ENCODE peak calls at places on chromosomes 5 and 9, in four cellular contexts. T is Karpas-422, E is aorta, Z is PC-3. R is an unnamed sample.

GRCh38 chr5:12870870-12871539 is 966.8 kb upstream of the CTNND2 start:
- DNase-seq in E (no peak), T (no peak), Z (no peak), R (no peak)

GRCh38 chr5:61301820-61302563 is 30.1 kb upstream of the ZSWIM6 start:
- DNase-seq in Z (peak; percentile 94), T (no peak), E (peak; percentile 88), R (peak; percentile 90)

GRCh38 chr9:88532320-88532719 is 2.7 kb upstream of the NXNL2 start:
- DNase-seq in E (no peak), T (no peak), Z (no peak), R (no peak)

GRCh38 chr9:93107151-93107824 is 11.3 kb downstream of the CARD19 start:
- DNase-seq in Z (no peak), T (no peak), E (peak; percentile 35), R (no peak)

GRCh38 chr9:86563350-86563749 is 209.1 kb upstream of the TUT7 start:
- DNase-seq in Z (peak; percentile 47), T (no peak), E (no peak), R (no peak)

GRCh38 chr9:115604831-115605483 is 487.0 kb upstream of the TNC start:
- DNase-seq in Z (peak; percentile 91), T (no peak), E (no peak), R (peak; percentile 28)

GRCh38 chr5:1032551-1033027 is 24.0 kb downstream of the NKD2 start:
- DNase-seq in E (peak; percentile 54), Z (no peak), T (no peak), R (no peak)

GRCh38 chr9:94210616-94211603 is 48.2 kb upstream of the ZNF169 start:
- DNase-seq in Z (peak; percentile 31), E (no peak), T (peak; percentile 34), R (no peak)

GRCh38 chr5:1004598-1005361 is 3.8 kb upstream of the NKD2 start:
- DNase-seq in E (peak; percentile 92), Z (peak; percentile 55), T (no peak), R (no peak)

GRCh38 chr9:116074658-116075057 is 78.9 kb upstream of the PAPPA start:
- DNase-seq in Z (peak; percentile 56), T (no peak), E (no peak), R (no peak)

GRCh38 chr9:87498816-87499454 is 1.3 kb downstream of the DAPK1 start:
- DNase-seq in Z (no peak), E (no peak), T (no peak), R (peak; percentile 55)

GRCh38 chr5:16453609-16454008 is 12.0 kb downstream of the ZNF622 start:
- DNase-seq in Z (no peak), T (no peak), E (no peak), R (no peak)
- H3K36me3 ChIP-seq in Z (peaks cover 84% of the 10 kb centered on the region), T (peaks cover 74% of the 10 kb centered on the region), E (peaks cover 13% of the 10 kb centered on the region), R (peaks cover 11% of the 10 kb centered on the region)

GRCh38 chr5:115457574-115457973 is 87.0 kb downstream of the FEM1C start:
- DNase-seq in E (no peak), Z (no peak), T (no peak), R (no peak)
- H3K4me1 ChIP-seq in E (no peaks in the 10 kb centered on the region), Z (peaks cover 57% of the 10 kb centered on the region), T (peaks cover 3% of the 10 kb centered on the region), R (peaks cover 13% of the 10 kb centered on the region)

GRCh38 chr5:177484902-177485549 is 11.6 kb upstream of the DBN1 start:
- DNase-seq in Z (peak; percentile 1), E (no peak), T (no peak), R (no peak)
- H3K36me3 ChIP-seq in Z (peaks cover 26% of the 10 kb centered on the region), E (peaks cover 14% of the 10 kb centered on the region), T (peaks cover 16% of the 10 kb centered on the region), R (peaks cover 50% of the 10 kb centered on the region)

GRCh38 chr9:70390922-70391321 is 23.5 kb downstream of the KLF9 start:
- DNase-seq in T (no peak), E (no peak), Z (no peak), R (no peak)
- H3K4me1 ChIP-seq in T (no peaks in the 10 kb centered on the region), E (peaks cover 10% of the 10 kb centered on the region), Z (no peaks in the 10 kb centered on the region), R (no peaks in the 10 kb centered on the region)

GRCh38 chr9:83651558-83651957 is 28.6 kb downstream of the IDNK start:
- DNase-seq in T (no peak), E (no peak), Z (no peak), R (no peak)
- H3K36me3 ChIP-seq in T (peaks cover 46% of the 10 kb centered on the region), E (peaks cover 4% of the 10 kb centered on the region), Z (peaks cover 29% of the 10 kb centered on the region), R (peaks cover 62% of the 10 kb centered on the region)

DNA sequence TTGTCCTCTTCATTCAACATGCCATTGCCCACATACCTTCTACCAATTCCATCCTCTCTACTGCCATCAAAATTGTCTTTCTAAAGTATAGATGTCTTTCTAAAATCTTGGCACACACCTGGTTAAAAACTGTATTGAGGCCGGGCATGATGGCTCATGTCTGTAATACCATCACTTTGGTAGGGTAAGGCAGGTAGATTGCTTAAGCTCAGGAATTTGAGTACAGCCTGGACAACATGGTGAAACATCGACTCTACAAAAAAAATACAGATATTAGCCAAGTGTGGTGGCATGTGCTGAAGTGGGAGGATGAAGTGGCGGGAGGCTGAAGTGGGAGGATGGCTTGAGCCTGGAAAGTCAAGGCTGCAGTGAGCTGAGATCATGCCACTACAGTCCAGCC is 412.1 kb downstream of the TMEM38B start:
- DNase-seq in T (no peak), Z (no peak), E (no peak), R (no peak)
- H3K4me1 ChIP-seq in T (peaks cover 6% of the 10 kb centered on the region), Z (no peaks in the 10 kb centered on the region), E (no peaks in the 10 kb centered on the region), R (peaks cover 6% of the 10 kb centered on the region)

GRCh38 chr5:146463446-146463845 is 16.3 kb downstream of the TCERG1 start:
- DNase-seq in E (no peak), T (no peak), Z (no peak), R (no peak)
- H3K36me3 ChIP-seq in E (peaks cover 7% of the 10 kb centered on the region), T (peaks cover 74% of the 10 kb centered on the region), Z (peaks cover 83% of the 10 kb centered on the region), R (peaks cover 81% of the 10 kb centered on the region)

GRCh38 chr9:3880851-3881250 is 355.1 kb upstream of the RFX3 start:
- DNase-seq in Z (peak; percentile 87), T (no peak), E (no peak), R (no peak)

GRCh38 chr9:3876553-3876952 is 350.8 kb upstream of the RFX3 start:
- DNase-seq in E (no peak), T (no peak), Z (no peak), R (no peak)

GRCh38 chr9:3879731-3880493 is 354.1 kb upstream of the RFX3 start:
- DNase-seq in T (no peak), E (no peak), Z (peak; percentile 60), R (peak; percentile 59)

GRCh38 chr9:3875371-3876132 is 349.8 kb upstream of the RFX3 start:
- DNase-seq in Z (peak; percentile 97), E (no peak), T (no peak), R (no peak)

DNA sequence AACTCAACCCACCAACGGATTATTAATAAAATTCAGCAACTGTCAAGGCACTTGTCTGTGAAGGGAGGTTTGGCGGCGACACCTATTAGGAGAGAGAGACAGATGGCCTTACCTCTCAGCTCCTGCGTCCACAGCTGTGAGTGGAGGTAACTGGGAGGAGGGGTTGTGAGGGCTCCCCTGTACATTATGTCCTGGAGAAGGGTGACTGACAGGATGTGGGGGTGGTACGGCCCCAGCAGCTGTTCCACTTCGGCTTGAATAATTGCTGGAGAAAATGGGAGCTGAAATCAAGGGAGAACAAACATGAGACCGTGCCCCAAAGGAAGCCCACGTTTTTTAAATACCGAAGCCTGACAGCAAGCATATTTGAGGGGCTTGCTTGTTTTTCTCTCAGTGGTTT is 353.5 kb upstream of the RFX3 start:
- DNase-seq in Z (no peak), T (no peak), E (no peak), R (peak; percentile 72)
- H3K4me1 ChIP-seq in Z (peaks cover 42% of the 10 kb centered on the region), T (no peaks in the 10 kb centered on the region), E (peaks cover 4% of the 10 kb centered on the region), R (peaks cover 19% of the 10 kb centered on the region)

GRCh38 chr5:72892846-72893245 is 63.0 kb upstream of the FCHO2 start:
- DNase-seq in Z (peak; percentile 25), T (no peak), E (no peak), R (no peak)
- H3K36me3 ChIP-seq in Z (peaks cover 71% of the 10 kb centered on the region), T (peaks cover 67% of the 10 kb centered on the region), E (no peaks in the 10 kb centered on the region), R (peaks cover 97% of the 10 kb centered on the region)

DNA sequence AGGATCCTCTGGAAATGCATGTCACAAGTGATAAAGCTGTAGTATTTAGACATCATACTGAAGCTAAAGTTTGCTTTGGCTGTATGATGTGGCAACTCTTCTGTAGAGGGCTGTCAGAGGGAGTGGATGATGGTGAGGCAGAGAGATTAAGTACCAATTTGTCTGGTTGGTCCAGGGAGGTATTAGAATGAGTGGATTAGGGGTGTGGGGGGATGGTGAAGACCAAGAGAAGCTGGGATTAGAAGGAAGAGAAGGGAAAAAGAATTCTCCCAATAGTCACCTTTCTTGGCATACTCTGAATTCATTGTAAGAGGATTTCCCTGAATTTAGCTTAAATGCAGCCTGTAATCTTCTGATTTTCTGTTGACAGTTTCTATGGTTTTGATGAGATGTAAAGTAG is 3.6 kb downstream of the PCDHAC2 start:
- DNase-seq in E (no peak), Z (no peak), T (no peak), R (no peak)
- H3K4me1 ChIP-seq in E (no peaks in the 10 kb centered on the region), Z (peaks cover 21% of the 10 kb centered on the region), T (peaks cover 9% of the 10 kb centered on the region), R (no peaks in the 10 kb centered on the region)